ENCODE peak calls at places on chromosomes 6 and 20, in nine cellular contexts. K is transverse colon, H is ovary, A is heart left ventricle, X is HepG2, Q is GM12878, T is breast epithelium, E is body of pancreas, O is spleen. Y is an unnamed sample. For H3K27me3, the result is how much of the 10 kb centered on the place peaks cover.

GRCh38 chr6:52522151-52522626 is 54.7 kb downstream of the TRAM2 start:
- DNase-seq in K (no peak), H (no peak), A (no peak), X (no peak), Q (no peak), T (no peak), E (no peak), O (no peak), Y (peak)

GRCh38 chr6:148231572-148231971 is 111.1 kb upstream of the SASH1 start:
- DNase-seq in K (no peak), H (no peak), A (no peak), X (no peak), Q (no peak), T (no peak), E (no peak), O (no peak), Y (no peak)

GRCh38 chr6:168717491-168717890 is 276.5 kb downstream of the SMOC2 start:
- DNase-seq in K (no peak), H (peak), A (no peak), X (no peak), Q (no peak), T (no peak), E (no peak), O (no peak), Y (no peak)

GRCh38 chr6:167141667-167142432 is 15.9 kb downstream of the GPR31 start:
- DNase-seq in K (peak), H (peak), A (peak), X (peak), Q (no peak), T (no peak), E (peak), O (peak), Y (no peak)

GRCh38 chr6:112044856-112045255 is 9.0 kb upstream of the CCN6 start:
- DNase-seq in K (no peak), H (no peak), A (no peak), X (no peak), Q (no peak), T (no peak), E (no peak), O (no peak), Y (peak)

GRCh38 chr6:3109755-3110154 is 8.8 kb upstream of the BPHL start:
- DNase-seq in K (no peak), H (no peak), A (no peak), X (no peak), Q (no peak), T (no peak), E (no peak), O (no peak), Y (no peak)

GRCh38 chr20:53926428-53927028 is 143.9 kb downstream of the BCAS1 start:
- DNase-seq in K (peak), H (no peak), A (no peak), X (peak), Q (peak), T (no peak), E (no peak), O (no peak), Y (no peak)

GRCh38 chr20:60306516-60306915 is 348.3 kb downstream of the CDH26 start:
- DNase-seq in K (no peak), H (no peak), A (no peak), X (no peak), Q (no peak), T (no peak), E (no peak), O (no peak), Y (no peak)

GRCh38 chr6:39688494-39688893 is 36.7 kb downstream of the KIF6 start:
- DNase-seq in K (no peak), H (no peak), A (no peak), X (no peak), Q (no peak), T (no peak), E (no peak), O (no peak), Y (no peak)

GRCh38 chr6:138087549-138087948 is 19.7 kb downstream of the PERP start:
- DNase-seq in K (no peak), H (no peak), A (no peak), X (peak), Q (no peak), T (no peak), E (no peak), O (no peak), Y (no peak)

GRCh38 chr6:128239898-128240509 is 280.4 kb downstream of the PTPRK start:
- DNase-seq in K (no peak), H (no peak), A (no peak), X (no peak), Q (peak), T (no peak), E (no peak), O (no peak), Y (no peak)

GRCh38 chr20:17605131-17605660 is 35.3 kb downstream of the DSTN start:
- DNase-seq in K (no peak), H (no peak), A (no peak), X (peak), Q (no peak), T (peak), E (peak), O (no peak), Y (no peak)

GRCh38 chr20:10634683-10635411 is 39.0 kb downstream of the JAG1 start:
- DNase-seq in K (no peak), H (no peak), A (no peak), X (no peak), Q (no peak), T (no peak), E (no peak), O (no peak), Y (no peak)

GRCh38 chr20:51469578-51470520 is 72.7 kb downstream of the NFATC2 start:
- DNase-seq in K (no peak), H (no peak), A (no peak), X (no peak), Q (no peak), T (no peak), E (no peak), O (peak), Y (peak)

GRCh38 chr20:1418335-1418734 is 25.5 kb upstream of the FKBP1A start:
- DNase-seq in K (no peak), H (no peak), A (no peak), X (no peak), Q (no peak), T (no peak), E (no peak), O (no peak), Y (no peak)

GRCh38 chr6:28587011-28587745 is 61.5 kb downstream of the GPX5 start:
- DNase-seq in K (peak), H (peak), A (peak), X (peak), Q (no peak), T (peak), E (peak), O (peak), Y (peak)

GRCh38 chr6:145886228-145886956 is 71.8 kb upstream of the FBXO30 start:
- DNase-seq in K (no peak), H (no peak), A (no peak), X (no peak), Q (no peak), T (no peak), E (no peak), O (no peak), Y (no peak)

GRCh38 chr6:145891126-145891525 is 73.0 kb downstream of the SHPRH start:
- DNase-seq in K (no peak), H (no peak), A (no peak), X (peak), Q (no peak), T (no peak), E (no peak), O (no peak), Y (no peak)

GRCh38 chr6:145891565-145891964 is 72.6 kb downstream of the SHPRH start:
- DNase-seq in K (no peak), H (no peak), A (no peak), X (no peak), Q (no peak), T (no peak), E (no peak), O (no peak), Y (no peak)

GRCh38 chr6:145890422-145890821 is 73.7 kb downstream of the SHPRH start:
- DNase-seq in K (no peak), H (no peak), A (no peak), X (no peak), Q (no peak), T (no peak), E (no peak), O (no peak), Y (no peak)

GRCh38 chr6:145887969-145888368 is 73.4 kb upstream of the FBXO30 start:
- DNase-seq in K (no peak), H (no peak), A (no peak), X (no peak), Q (no peak), T (no peak), E (no peak), O (no peak), Y (no peak)
- TF ChIP-seq CTCF in K (peak), H (no peak), A (peak), X (peak), Q (peak), T (no peak), E (peak), O (peak), Y (peak)

DNA sequence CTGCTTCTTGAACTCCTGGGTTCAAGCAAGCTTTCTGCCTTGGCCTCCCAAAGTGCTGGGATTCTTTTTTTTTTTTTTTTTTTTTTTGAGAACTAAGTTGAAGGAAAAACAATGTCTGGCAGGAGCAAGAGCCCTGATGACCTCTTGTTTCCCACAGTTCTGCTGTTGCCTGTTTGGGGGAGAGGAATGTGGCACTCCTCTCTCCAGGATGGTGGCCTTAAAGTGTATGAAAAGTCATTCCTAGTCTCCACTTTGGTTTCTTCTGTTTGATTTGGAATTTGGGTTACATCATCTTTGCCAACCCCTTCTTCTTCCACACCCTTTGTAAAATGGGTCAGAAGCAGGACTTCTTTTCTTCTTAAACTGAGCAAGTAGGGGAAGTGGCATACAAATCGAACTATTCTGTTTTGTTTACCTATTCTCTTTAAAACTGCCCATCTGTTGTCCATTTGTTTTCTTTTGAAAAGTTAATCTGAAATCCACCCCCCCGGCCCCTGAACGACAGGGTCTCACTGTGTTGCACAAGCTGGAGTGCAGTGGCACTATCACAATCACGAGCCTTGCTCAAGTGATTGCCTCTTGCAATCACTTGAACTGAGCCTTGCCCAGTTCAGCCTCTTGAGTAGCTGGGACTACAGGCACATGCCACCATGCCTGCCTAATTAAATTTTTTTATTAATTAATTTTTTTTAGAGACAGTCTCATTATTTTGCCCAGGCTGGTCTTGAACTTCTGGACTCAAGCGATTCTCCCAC is 11.3 kb downstream of the CARMIL1 start:
- DNase-seq in K (no peak), H (no peak), A (no peak), X (no peak), Q (no peak), T (no peak), E (no peak), O (no peak), Y (no peak)
- H3K27me3 ChIP-seq in K (under half), H (under half), A (under half), X (under half), Q (under half), T (under half), E (under half), O (under half), Y (under half)

GRCh38 chr20:50292324-50293243 is 102.0 kb downstream of the CEBPB start:
- DNase-seq in K (peak), H (peak), A (peak), X (peak), Q (no peak), T (peak), E (peak), O (peak), Y (peak)
- TF ChIP-seq POLR2A in K (no peak), H (peak), A (no peak), X (no peak), Q (no peak), T (no peak), E (no peak), O (no peak), Y (no peak)

GRCh38 chr6:48869595-48869994 is 593.5 kb downstream of the MMUT start:
- DNase-seq in K (no peak), H (no peak), A (no peak), X (no peak), Q (no peak), T (no peak), E (no peak), O (no peak), Y (no peak)

DNA sequence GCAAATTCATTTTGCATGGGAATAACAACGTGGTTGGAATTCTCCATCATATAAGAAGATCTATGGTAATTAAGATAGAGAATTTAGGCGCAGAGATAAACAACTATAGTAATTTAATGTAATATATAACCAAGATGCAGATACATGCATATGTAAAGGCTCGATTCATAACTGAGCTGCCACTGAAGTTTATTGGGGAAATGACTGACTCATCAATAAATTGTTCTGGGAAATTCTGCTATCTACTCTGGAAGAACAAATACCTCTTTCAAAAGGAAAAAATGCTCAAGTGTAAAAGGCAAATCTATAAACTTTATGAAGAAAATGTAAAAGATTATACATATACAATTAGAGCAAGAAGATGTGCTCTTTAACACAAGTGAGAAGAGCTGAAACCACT is 596.4 kb downstream of the MMUT start:
- DNase-seq in K (no peak), H (no peak), A (no peak), X (no peak), Q (no peak), T (no peak), E (no peak), O (no peak), Y (no peak)
- TF ChIP-seq CTCF in K (no peak), H (no peak), A (no peak), X (no peak), Q (no peak), T (no peak), E (no peak), O (no peak), Y (no peak)

GRCh38 chr20:2695206-2695983 is 2.8 kb downstream of the EBF4 start:
- DNase-seq in K (no peak), H (no peak), A (no peak), X (no peak), Q (no peak), T (no peak), E (no peak), O (peak), Y (no peak)
- H3K27me3 ChIP-seq in K (half or more), H (under half), A (under half), X (half or more), Q (under half), T (under half), E (under half), O (half or more), Y (under half)

GRCh38 chr6:6749791-6750434 is 161.4 kb downstream of the LY86 start:
- DNase-seq in K (peak), H (peak), A (peak), X (peak), Q (no peak), T (peak), E (no peak), O (no peak), Y (peak)
- TF ChIP-seq POLR2A in K (peak), H (no peak), A (no peak), X (no peak), Q (no peak), T (no peak), E (no peak), O (no peak), Y (peak)

Y was measured in uterus.